ENCODE peak calls at places on chromosomes 13 and 19, in four cellular contexts. C is HEK293T, N is HepG2, T is K562. B is an unnamed sample.
A peak's percentile ranks its signal among the peaks of the same experiment; 100 is the strongest.

GRCh38 chr19:13788991-13789390 is 6.3 kb upstream of the ZSWIM4 start:
- DNase-seq in C (no peak), N (no peak), T (no peak), B (no peak)

GRCh38 chr19:38210458-38210987 is 13.5 kb downstream of the DPF1 start:
- DNase-seq in N (no peak), C (no peak), T (no peak), B (no peak)

GRCh38 chr19:12668937-12669271 is 2.3 kb downstream of the WDR83 start:
- DNase-seq in C (no peak), N (peak; percentile 40), T (peak; percentile 65), B (no peak)

GRCh38 chr19:1684573-1684912 is 32.1 kb upstream of the TCF3 start:
- DNase-seq in N (no peak), C (no peak), T (peak; percentile 3), B (no peak)

GRCh38 chr13:102183509-102184182 is 218.2 kb downstream of the FGF14 start:
- DNase-seq in T (no peak), N (no peak), C (no peak), B (no peak)

GRCh38 chr19:56350416-56351045 is 35.9 kb upstream of the ZSCAN5A start:
- DNase-seq in N (peak; percentile 58), C (no peak), T (peak; percentile 33), B (peak; percentile 11)

GRCh38 chr19:41701401-41702075 is 6.9 kb upstream of the CEACAM5 start:
- DNase-seq in T (no peak), C (peak; percentile 37), N (no peak), B (no peak)

GRCh38 chr19:342801-343421 is 1.7 kb downstream of the MIER2 start:
- DNase-seq in N (no peak), C (no peak), T (peak; percentile 38), B (peak; percentile 15)

GRCh38 chr19:3818479-3818878 is 32.3 kb upstream of the MATK start:
- DNase-seq in N (no peak), C (no peak), T (no peak), B (no peak)

GRCh38 chr13:22031702-22032286 is 360.9 kb downstream of the FGF9 start:
- DNase-seq in T (no peak), C (no peak), N (no peak), B (no peak)

GRCh38 chr19:49331616-49332055 is 3.6 kb upstream of the CD37 start:
- DNase-seq in N (peak; percentile 86), C (peak; percentile 70), T (peak; percentile 81), B (peak; percentile 81)
- TF ChIP-seq TARDBP in N (no peak), C (no peak), T (no peak), B (peak; percentile 27)

GRCh38 chr13:35475131-35475959 is 1.1 kb downstream of the MAB21L1 start:
- DNase-seq in C (peak; percentile 41), T (no peak), N (no peak), B (no peak)
- TF ChIP-seq TARDBP in C (no peak), T (no peak), N (no peak), B (no peak)

DNA sequence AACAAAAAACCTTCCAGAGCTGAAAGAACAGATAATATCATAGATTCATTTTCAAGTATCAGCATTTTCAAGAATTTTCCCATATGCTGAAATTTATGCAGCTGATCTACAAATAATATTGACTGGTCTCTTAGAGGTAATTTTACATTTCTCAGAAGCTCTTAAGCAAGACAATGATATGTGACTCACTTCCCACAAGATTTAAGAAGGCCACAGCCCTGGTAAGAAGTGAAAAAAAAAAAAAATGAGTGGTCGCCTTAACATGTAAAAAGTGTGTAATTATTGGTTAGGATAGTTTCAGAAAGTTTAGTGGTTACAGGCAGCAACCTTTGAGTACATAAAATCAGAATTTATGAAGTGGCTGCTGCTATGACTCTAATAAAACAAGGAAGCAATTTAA is 54.5 kb downstream of the NUFIP1 start:
- DNase-seq in N (no peak), C (no peak), T (no peak), B (peak; percentile 5)
- TF ChIP-seq TARDBP in N (no peak), C (no peak), T (no peak), B (no peak)

DNA sequence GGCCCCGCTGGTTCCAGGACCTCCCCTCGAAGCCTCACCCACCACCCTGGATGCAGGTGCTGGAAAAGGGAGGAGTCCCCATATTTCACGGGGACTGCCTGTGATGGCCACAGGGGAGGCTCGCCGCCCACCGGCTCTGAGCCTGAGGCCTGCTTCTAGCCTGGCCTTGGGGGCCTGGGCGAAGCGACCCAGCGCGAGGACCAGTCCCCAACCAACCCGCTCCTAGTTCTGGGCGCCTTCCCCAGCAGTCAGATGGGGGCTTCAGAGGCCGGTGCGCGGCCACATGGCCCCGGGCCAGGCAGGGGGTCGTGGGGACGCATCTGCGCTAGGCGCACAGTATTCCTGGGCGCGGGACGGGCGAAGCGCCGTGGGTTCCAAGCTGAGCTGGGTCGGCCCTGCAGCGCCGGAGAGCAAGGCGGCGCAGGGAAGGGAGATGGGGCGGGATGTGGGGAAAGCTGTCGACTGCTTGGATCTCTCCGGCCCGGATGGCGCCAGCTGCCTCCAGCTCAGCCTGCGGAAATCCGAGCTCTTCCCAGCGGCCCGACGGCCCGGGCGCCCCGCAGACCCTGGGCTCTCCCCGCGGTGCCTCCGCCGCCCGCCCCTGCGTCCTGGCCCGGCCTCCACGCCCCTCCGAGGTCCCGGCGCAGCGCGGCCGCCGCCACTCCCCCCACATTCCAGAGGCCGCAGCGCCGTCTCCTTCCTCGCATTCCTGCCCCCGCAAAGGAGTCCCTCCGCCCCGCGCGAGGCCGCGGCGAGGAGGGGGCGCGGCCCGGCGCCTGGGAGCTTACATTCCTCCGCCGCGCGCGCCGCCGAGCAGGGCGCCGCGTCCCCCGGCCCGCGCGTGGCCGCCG is at the start of gene WTIP:
- DNase-seq in N (peak; percentile 62), C (peak; percentile 55), T (no peak), B (no peak)
- TF ChIP-seq TARDBP in N (peak; percentile 45), C (no peak), T (no peak), B (no peak)

GRCh38 chr13:42064966-42065365 is 16.5 kb downstream of the DGKH start:
- DNase-seq in T (no peak), C (no peak), N (no peak), B (no peak)
- TF ChIP-seq TARDBP in T (no peak), C (no peak), N (no peak), B (no peak)

DNA sequence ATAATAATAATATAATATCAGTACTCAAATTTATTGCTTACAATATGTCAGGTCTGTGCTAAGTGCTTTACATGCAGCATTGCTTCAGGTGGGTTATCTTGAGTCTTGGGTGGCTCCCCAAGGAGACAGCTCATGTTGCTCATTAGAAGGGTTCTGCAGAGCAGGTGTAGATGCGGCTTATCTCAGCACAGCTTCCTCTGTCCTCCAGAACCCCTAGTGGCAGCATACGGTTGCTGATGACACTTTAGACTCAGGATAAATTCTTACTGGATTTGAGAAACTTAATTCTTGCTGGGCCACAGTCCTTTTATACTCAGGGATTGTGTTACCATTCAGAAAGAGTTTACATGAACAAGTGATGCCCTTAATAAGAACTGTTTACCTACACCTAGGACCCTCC is 8.9 kb downstream of the COG3 start:
- DNase-seq in C (peak; percentile 22), N (peak; percentile 43), T (peak; percentile 20), B (no peak)
- TF ChIP-seq TARDBP in C (no peak), N (no peak), T (no peak), B (no peak)

GRCh38 chr19:47660435-47660832 is 51.5 kb downstream of the BICRA start:
- DNase-seq in T (no peak), C (no peak), N (peak; percentile 87), B (no peak)
- TF ChIP-seq TARDBP in T (no peak), C (no peak), N (no peak), B (no peak)

DNA sequence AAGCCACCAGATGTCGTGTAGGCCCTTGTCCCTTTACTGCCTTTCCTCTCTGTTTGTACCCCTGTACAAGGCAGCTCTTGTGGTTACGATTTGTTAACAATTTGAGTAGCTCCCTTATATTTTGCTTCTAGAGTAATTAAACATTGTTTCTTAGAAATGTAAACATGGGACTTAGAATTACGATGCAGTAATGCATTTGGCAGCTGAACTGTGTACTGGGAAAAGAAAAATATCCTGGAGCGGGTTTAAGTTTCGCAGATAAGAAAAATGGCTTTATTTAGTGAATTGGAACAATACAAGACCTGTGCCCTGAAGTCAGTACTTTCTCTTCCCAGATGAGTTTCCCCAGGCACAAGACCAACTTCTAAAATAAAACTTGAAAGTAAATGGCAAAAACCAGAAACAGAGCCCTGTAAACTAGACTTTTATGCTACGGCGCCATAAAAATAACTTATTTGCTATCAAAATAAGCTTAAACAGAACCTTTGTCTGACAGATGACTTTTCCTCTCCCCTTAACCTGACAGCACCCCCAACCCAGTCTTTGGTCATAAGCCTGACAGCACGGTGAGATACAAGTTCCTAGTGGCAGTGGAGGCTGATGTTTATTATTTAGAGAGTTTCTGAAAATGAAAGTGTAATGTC is 63.0 kb downstream of the LRCH1 start:
- DNase-seq in C (no peak), N (no peak), T (no peak), B (no peak)
- TF ChIP-seq TARDBP in C (no peak), N (no peak), T (no peak), B (no peak)

GRCh38 chr13:93480553-93481106 is 254.0 kb downstream of the GPC6 start:
- DNase-seq in T (no peak), C (no peak), N (peak; percentile 28), B (no peak)
- TF ChIP-seq TARDBP in T (no peak), C (no peak), N (no peak), B (no peak)